ENCODE peak calls at places on chromosomes 12 and 14, in five cellular contexts. E is GDM1; S is CD4-positive, alpha-beta T cell; I is suprapubic skin; R is sciatic nerve. P is an unnamed sample.

GRCh38 chr12:12872139-12872933 is 19.0 kb upstream of the GPRC5A start:
- DNase-seq in E (no peak), S (no peak), I (no peak), R (no peak), P (no peak)

GRCh38 chr14:96249016-96249415 is 7.0 kb upstream of the BDKRB1 start:
- DNase-seq in E (no peak), S (no peak), I (no peak), R (no peak), P (no peak)

GRCh38 chr12:113297214-113297587 is 37.7 kb downstream of the SLC8B1 start:
- DNase-seq in E (no peak), S (no peak), I (no peak), R (no peak), P (no peak)

GRCh38 chr12:52442600-52443061 is 8.5 kb upstream of the KRT75 start:
- DNase-seq in E (no peak), S (no peak), I (no peak), R (no peak), P (no peak)

GRCh38 chr14:59013672-59014298 is 174.7 kb upstream of the DAAM1 start:
- DNase-seq in E (no peak), S (no peak), I (no peak), R (no peak), P (no peak)

GRCh38 chr12:103924761-103925641 is 5.2 kb upstream of the HSP90B1 start:
- DNase-seq in E (no peak), S (no peak), I (no peak), R (no peak), P (no peak)

GRCh38 chr12:98464155-98464554 is 51.2 kb upstream of the TMPO start:
- DNase-seq in E (no peak), S (no peak), I (no peak), R (no peak), P (no peak)

GRCh38 chr14:77436042-77436441 is 12.7 kb upstream of the NOXRED1 start:
- DNase-seq in E (no peak), S (no peak), I (no peak), R (no peak), P (no peak)

GRCh38 chr14:74584966-74585365 is 27.1 kb downstream of the LTBP2 start:
- DNase-seq in E (no peak), S (no peak), I (no peak), R (no peak), P (no peak)

GRCh38 chr14:68734231-68734732 is 58.6 kb downstream of the ZFP36L1 start:
- DNase-seq in E (peak), S (no peak), I (peak), R (no peak), P (no peak)